ENCODE peak calls at places on chromosomes 16 and 17, in nine cellular contexts. M is hepatocyte, C is cardiac muscle cell, G is bronchial epithelial cell, J is IMR-90, D is psoas muscle, O is uterus, E is lung, A is right lobe of liver. F is an unnamed sample.

GRCh38 chr16:13109171-13109570 is 207.8 kb downstream of the SHISA9 start:
- DNase-seq in D (no peak), E (no peak), A (no peak), O (no peak), J (no peak), C (no peak), M (no peak), G (no peak), F (no peak)

GRCh38 chr17:37737971-37738370 is 6.9 kb downstream of the HNF1B start:
- DNase-seq in C (peak), M (no peak), E (no peak), A (no peak), J (peak), O (no peak), G (no peak), D (no peak), F (peak)

GRCh38 chr17:70022175-70022574 is 52.9 kb upstream of the KCNJ16 start:
- DNase-seq in C (no peak), E (no peak), O (no peak), D (no peak), J (peak), M (no peak), A (no peak), G (no peak), F (no peak)

GRCh38 chr17:81396722-81397313 is 1.6 kb downstream of the BAHCC1 start:
- DNase-seq in J (no peak), M (no peak), G (no peak), A (peak), C (peak), E (no peak), D (peak), O (no peak), F (peak)

GRCh38 chr17:7191571-7192270 is 12.6 kb upstream of the ASGR1 start:
- DNase-seq in O (peak), J (peak), M (peak), D (no peak), G (peak), C (peak), E (no peak), A (no peak), F (no peak)

GRCh38 chr17:31327534-31328526 is 6.4 kb upstream of the EVI2A start:
- DNase-seq in C (peak), M (no peak), D (no peak), E (no peak), A (no peak), J (peak), O (no peak), G (peak), F (peak)

GRCh38 chr17:51684214-51684613 is 423.9 kb downstream of the UTP18 start:
- DNase-seq in C (no peak), G (no peak), O (no peak), E (no peak), M (no peak), A (no peak), D (no peak), J (no peak), F (no peak)

GRCh38 chr17:31299624-31300023 is 2.6 kb upstream of the OMG start:
- DNase-seq in C (no peak), A (no peak), J (no peak), O (no peak), M (no peak), E (no peak), D (no peak), G (no peak), F (no peak)

GRCh38 chr16:89167425-89167941 is 4.1 kb upstream of the CDH15 start:
- DNase-seq in O (peak), A (peak), G (peak), M (peak), E (peak), J (peak), C (peak), D (peak), F (peak)

GRCh38 chr16:24819462-24820040 is 26.2 kb upstream of the SLC5A11 start:
- DNase-seq in O (no peak), D (no peak), J (peak), G (no peak), C (peak), M (no peak), E (no peak), A (no peak), F (peak)

GRCh38 chr16:51355195-51355594 is 204.1 kb upstream of the SALL1 start:
- DNase-seq in E (no peak), A (no peak), C (no peak), O (no peak), M (no peak), G (no peak), J (no peak), D (no peak), F (no peak)

GRCh38 chr16:85172465-85173071 is 60.3 kb upstream of the CIBAR2 start:
- DNase-seq in A (peak), C (no peak), M (no peak), J (peak), D (peak), E (no peak), G (peak), O (no peak), F (peak)

GRCh38 chr17:17510456-17511292 is 14.5 kb upstream of the RASD1 start:
- DNase-seq in M (no peak), C (no peak), J (no peak), D (peak), G (peak), A (peak), E (no peak), O (no peak), F (no peak)

GRCh38 chr17:43952351-43952723 is 1.4 kb downstream of the PYY start:
- DNase-seq in D (no peak), J (no peak), E (no peak), C (peak), M (peak), A (no peak), O (no peak), G (no peak), F (no peak)

GRCh38 chr16:69934044-69934443 is 17.1 kb upstream of the CLEC18A start:
- DNase-seq in O (no peak), J (no peak), A (no peak), G (no peak), D (no peak), E (no peak), C (no peak), M (no peak), F (no peak)

GRCh38 chr17:80820331-80820730 is 171.3 kb upstream of the CHMP6 start:
- DNase-seq in E (no peak), A (no peak), D (peak), M (peak), C (no peak), G (no peak), J (no peak), O (no peak), F (no peak)

GRCh38 chr16:46789499-46790414 is 41.2 kb downstream of the C16orf87 start:
- DNase-seq in J (peak), O (peak), M (peak), E (peak), A (peak), C (peak), G (peak), D (peak), F (peak)

GRCh38 chr16:49022351-49022963 is 259.2 kb downstream of the CBLN1 start:
- DNase-seq in G (peak), A (no peak), M (no peak), J (no peak), D (no peak), C (no peak), E (no peak), O (no peak), F (no peak)

GRCh38 chr16:1815461-1815860 is 11.2 kb downstream of the HAGH start:
- DNase-seq in J (no peak), G (no peak), E (no peak), D (no peak), C (no peak), M (no peak), A (no peak), O (no peak), F (no peak)

GRCh38 chr17:67238976-67239375 is 6.0 kb downstream of the HELZ start:
- DNase-seq in M (peak), A (no peak), E (no peak), G (no peak), D (no peak), C (no peak), J (peak), O (no peak), F (no peak)

GRCh38 chr16:88687254-88687576 is 908 bp upstream of the SNAI3 start:
- DNase-seq in G (no peak), D (no peak), O (no peak), A (no peak), C (no peak), J (no peak), E (no peak), M (peak), F (no peak)

GRCh38 chr16:81094771-81095251 is 1.4 kb downstream of the GCSH start:
- DNase-seq in A (no peak), E (no peak), O (no peak), M (no peak), C (peak), D (no peak), G (no peak), J (peak), F (peak)

GRCh38 chr17:2421315-2422147 is 20.7 kb upstream of the MNT start:
- DNase-seq in M (no peak), A (no peak), J (peak), D (peak), E (no peak), G (no peak), C (no peak), O (no peak), F (no peak)

GRCh38 chr17:19647697-19648474 is 665 bp upstream of the ALDH3A2 start:
- DNase-seq in C (peak), E (peak), J (peak), D (peak), M (peak), A (peak), O (peak), G (peak), F (peak)

GRCh38 chr16:48384305-48384981 is 770 bp downstream of the SIAH1 start:
- DNase-seq in J (peak), G (no peak), D (peak), A (peak), E (no peak), O (peak), M (peak), C (peak), F (peak)

GRCh38 chr16:80984124-80984892 is 22.4 kb downstream of the CMC2 start:
- DNase-seq in E (no peak), O (no peak), A (no peak), C (no peak), D (no peak), J (no peak), M (no peak), G (no peak), F (no peak)

GRCh38 chr16:22282254-22282892 is 14.8 kb upstream of the POLR3E start:
- DNase-seq in C (no peak), M (no peak), E (no peak), D (no peak), J (no peak), G (no peak), O (no peak), A (no peak), F (no peak)

GRCh38 chr16:68760671-68761275 is 23.7 kb downstream of the CDH1 start:
- DNase-seq in J (peak), E (no peak), A (no peak), C (peak), D (no peak), M (peak), O (no peak), G (peak), F (no peak)

GRCh38 chr17:61442878-61443474 is 9.2 kb upstream of the TBX4 start:
- DNase-seq in O (no peak), M (peak), D (no peak), J (no peak), A (no peak), C (no peak), G (no peak), E (no peak), F (no peak)

GRCh38 chr17:61492759-61493526 is 40.7 kb downstream of the TBX4 start:
- DNase-seq in G (no peak), C (peak), E (no peak), J (peak), O (no peak), A (no peak), M (no peak), D (no peak), F (peak)

GRCh38 chr16:67653131-67654068 is 6.7 kb downstream of the ACD start:
- DNase-seq in C (peak), M (peak), O (no peak), J (no peak), G (no peak), A (no peak), E (no peak), D (peak), F (no peak)

GRCh38 chr16:66850115-66850815 is 6.1 kb downstream of the CA7 start:
- DNase-seq in G (no peak), M (no peak), D (no peak), J (no peak), O (no peak), A (no peak), E (no peak), C (no peak), F (no peak)

GRCh38 chr17:57902117-57902799 is 52.4 kb upstream of the MRPS23 start:
- DNase-seq in D (peak), A (no peak), M (no peak), O (no peak), J (no peak), E (no peak), G (peak), C (no peak), F (no peak)

GRCh38 chr17:57900991-57901743 is 51.3 kb upstream of the MRPS23 start:
- DNase-seq in J (no peak), G (peak), A (peak), E (peak), C (no peak), O (no peak), D (peak), M (no peak), F (no peak)

GRCh38 chr17:57905875-57906455 is 49.2 kb downstream of the CUEDC1 start:
- DNase-seq in A (no peak), M (no peak), C (no peak), G (no peak), O (no peak), D (no peak), J (no peak), E (no peak), F (no peak)

GRCh38 chr17:57902800-57903759 is 52.1 kb downstream of the CUEDC1 start:
- DNase-seq in E (peak), D (peak), A (peak), O (peak), C (peak), J (peak), M (peak), G (peak), F (peak)

DNA sequence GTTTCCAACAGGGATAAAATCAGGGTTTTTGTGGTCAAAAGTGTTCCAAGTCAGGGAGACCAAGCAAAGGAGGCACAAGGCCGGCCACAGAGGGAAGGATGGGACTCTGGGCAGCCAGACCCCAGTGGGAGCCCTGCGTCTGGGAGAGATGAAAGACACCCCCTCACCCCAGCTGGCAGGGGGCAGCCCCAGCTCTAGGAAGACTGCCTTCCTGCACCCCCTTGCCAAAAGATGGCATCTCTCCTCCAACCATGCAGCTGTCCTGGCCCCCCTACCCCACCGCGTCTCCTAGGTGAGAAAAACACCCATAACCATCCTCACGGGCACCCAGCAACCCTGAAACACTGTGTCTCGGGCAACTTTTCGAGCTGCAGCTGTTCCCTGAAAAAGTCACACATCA is 51.3 kb downstream of the CUEDC1 start:
- DNase-seq in M (no peak), O (no peak), G (no peak), D (peak), C (no peak), E (no peak), J (no peak), A (no peak), F (no peak)
- H3K4me3 ChIP-seq in M (no peak), O (no peak), G (no peak), D (no peak), C (no peak), E (no peak), J (no peak), A (no peak), F (no peak)

DNA sequence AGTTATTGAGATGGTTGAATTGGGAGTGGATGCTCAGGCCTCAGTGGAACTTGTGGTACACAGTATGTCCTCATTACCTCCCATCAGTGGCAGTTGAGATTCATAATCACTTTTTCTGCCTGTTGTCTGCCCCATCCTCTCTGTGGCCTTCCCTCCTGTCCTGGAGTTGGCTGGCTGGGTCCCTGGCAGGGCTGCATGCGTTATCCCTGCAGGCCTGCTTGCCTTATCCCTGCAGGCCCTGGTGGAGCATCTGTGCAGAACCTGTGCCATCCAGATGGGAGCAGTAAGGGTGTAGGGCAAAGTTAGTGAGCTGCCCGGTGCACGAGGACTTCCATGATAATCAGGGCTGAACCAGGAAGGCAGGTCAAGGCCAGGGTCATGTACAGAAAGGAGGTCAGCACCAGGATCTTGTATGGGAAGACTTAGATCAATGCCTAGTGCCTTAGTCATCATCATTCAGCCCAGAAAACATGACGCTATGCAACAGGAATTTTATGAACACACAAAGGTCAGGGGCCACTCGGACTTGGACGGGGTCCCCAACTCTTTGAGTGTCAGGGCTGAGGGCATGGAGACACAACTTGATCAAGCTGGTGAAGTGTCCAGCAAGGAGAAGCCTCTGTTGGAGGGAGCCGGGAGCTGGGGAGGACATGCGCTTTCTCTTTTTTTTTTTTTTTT is 47.2 kb downstream of the ABCC1 start:
- DNase-seq in G (peak), J (peak), C (peak), A (peak), M (peak), D (peak), E (peak), O (peak), F (peak)
- TF ChIP-seq CTCF in G (no peak), J (no peak), C (no peak), A (no peak), M (no peak), D (no peak), E (no peak), O (no peak), F (peak)

GRCh38 chr16:87602821-87603683 is 744 bp downstream of the JPH3 start:
- DNase-seq in D (no peak), A (no peak), J (no peak), E (no peak), M (no peak), C (no peak), G (no peak), O (no peak), F (no peak)
- H3K4me3 ChIP-seq in D (peak), A (no peak), J (no peak), E (no peak), M (peak), C (peak), G (no peak), O (no peak), F (no peak)

GRCh38 chr17:72747416-72747815 is 345.1 kb downstream of the SLC39A11 start:
- DNase-seq in C (no peak), E (no peak), O (no peak), M (no peak), J (no peak), A (no peak), D (no peak), G (no peak), F (no peak)
- TF ChIP-seq CTCF in C (no peak), E (no peak), O (no peak), M (no peak), J (no peak), A (no peak), D (no peak), G (no peak), F (no peak)

DNA sequence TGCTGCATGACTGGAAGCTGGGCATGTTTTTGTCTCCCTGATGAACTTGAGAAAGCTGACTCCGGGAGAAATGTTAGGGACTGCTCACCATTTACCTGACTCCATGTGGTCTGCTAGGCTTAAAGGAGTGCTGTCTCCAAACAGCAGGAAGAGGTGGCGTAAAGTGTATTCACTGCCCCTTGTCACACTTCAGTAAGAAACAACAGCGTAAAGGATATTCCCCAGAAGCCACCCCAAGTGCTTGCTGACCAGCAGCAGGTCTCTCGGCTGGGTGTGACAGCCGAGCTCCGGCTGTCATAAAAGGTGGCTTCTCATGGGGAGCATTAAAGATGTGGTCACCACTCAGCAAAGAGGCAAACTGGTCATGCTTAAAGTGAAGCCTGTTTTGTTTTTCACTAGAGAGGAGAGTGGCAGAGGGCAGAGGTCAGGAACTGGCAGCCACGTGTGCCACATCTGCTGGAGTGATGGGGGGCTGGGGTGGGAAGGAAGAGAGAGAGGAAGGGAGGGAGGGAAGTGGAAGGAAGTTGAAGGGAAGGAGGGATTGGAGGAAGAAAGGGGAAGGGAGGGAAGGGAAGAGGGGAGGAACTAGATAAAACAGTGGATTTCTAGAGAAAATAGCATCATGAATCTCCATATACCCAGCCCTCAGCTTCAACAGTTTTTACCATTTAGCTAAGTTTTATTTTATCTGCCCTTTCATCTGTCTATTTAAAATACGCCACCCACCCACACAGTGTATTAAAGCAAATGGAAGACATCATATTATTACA is 119.3 kb downstream of the CLEC16A start:
- DNase-seq in A (no peak), C (no peak), M (no peak), D (no peak), J (no peak), O (no peak), E (no peak), G (no peak), F (no peak)
- H3K4me3 ChIP-seq in A (no peak), C (no peak), M (no peak), D (no peak), J (no peak), O (no peak), E (no peak), G (no peak), F (no peak)

GRCh38 chr17:64296246-64296645 is 33.2 kb upstream of the TEX2 start:
- DNase-seq in M (no peak), D (no peak), E (no peak), J (peak), O (no peak), A (no peak), C (no peak), G (no peak), F (no peak)

GRCh38 chr17:64295146-64295545 is 32.1 kb upstream of the TEX2 start:
- DNase-seq in E (no peak), D (no peak), J (no peak), O (no peak), A (no peak), G (no peak), M (no peak), C (no peak), F (no peak)

GRCh38 chr17:64289652-64290051 is 26.6 kb upstream of the TEX2 start:
- DNase-seq in D (no peak), C (no peak), G (no peak), M (no peak), A (no peak), O (no peak), E (no peak), J (no peak), F (no peak)

GRCh38 chr17:64291268-64291851 is 28.3 kb upstream of the TEX2 start:
- DNase-seq in O (no peak), E (no peak), G (no peak), C (no peak), M (no peak), A (no peak), D (no peak), J (no peak), F (no peak)
- TF ChIP-seq CTCF in O (no peak), E (no peak), G (no peak), C (peak), M (peak), A (no peak), D (no peak), J (peak), F (peak)

GRCh38 chr16:30416624-30417298 is 9.4 kb downstream of the ZNF771 start:
- DNase-seq in G (no peak), M (no peak), D (no peak), A (no peak), E (no peak), O (no peak), C (no peak), J (no peak), F (no peak)
- H3K4me3 ChIP-seq in G (no peak), M (no peak), D (peak), A (peak), E (no peak), O (peak), C (peak), J (no peak), F (peak)

GRCh38 chr17:42623732-42624596 is 14.5 kb downstream of the TUBG1 start:
- DNase-seq in D (peak), J (peak), A (no peak), M (peak), O (no peak), C (no peak), G (peak), E (no peak), F (no peak)

GRCh38 chr17:42613699-42614295 is 4.3 kb downstream of the TUBG1 start:
- DNase-seq in A (no peak), E (no peak), G (no peak), J (no peak), C (no peak), D (no peak), M (no peak), O (no peak), F (no peak)

GRCh38 chr17:42617956-42618431 is 8.5 kb downstream of the TUBG1 start:
- DNase-seq in A (no peak), M (no peak), G (peak), E (no peak), C (no peak), J (no peak), D (no peak), O (no peak), F (no peak)

GRCh38 chr17:42618442-42619150 is 9.1 kb downstream of the TUBG1 start:
- DNase-seq in E (peak), G (peak), M (peak), A (peak), J (no peak), C (no peak), O (peak), D (peak), F (no peak)
- TF ChIP-seq CTCF in E (no peak), G (peak), M (peak), A (peak), J (peak), C (peak), O (no peak), D (peak), F (no peak)

F was measured in AG10803.